ENCODE peak calls at places on chromosomes 1 and 21, in seven cellular contexts. One of them, this sample, is unnamed.

GRCh38 chr1:167563579-167564246 is 10.2 kb upstream of the CREG1 start:
- DNase-seq in adrenal gland: no peak
- DNase-seq in heart right ventricle: peak
- DNase-seq in HS-5: no peak
- DNase-seq in mammary epithelial cell: peak
- DNase-seq in retina: no peak
- DNase-seq in NCI-H2107: no peak
- DNase-seq in this sample: peak

GRCh38 chr1:178593526-178593925 is 80.6 kb downstream of the TEX35 start:
- DNase-seq in adrenal gland: no peak
- DNase-seq in heart right ventricle: no peak
- DNase-seq in HS-5: no peak
- DNase-seq in mammary epithelial cell: no peak
- DNase-seq in retina: no peak
- DNase-seq in NCI-H2107: no peak
- DNase-seq in this sample: no peak

GRCh38 chr1:112646225-112646624 is 26.6 kb downstream of the CAPZA1 start:
- DNase-seq in adrenal gland: no peak
- DNase-seq in heart right ventricle: no peak
- DNase-seq in HS-5: no peak
- DNase-seq in mammary epithelial cell: peak
- DNase-seq in retina: no peak
- DNase-seq in NCI-H2107: no peak
- DNase-seq in this sample: no peak

GRCh38 chr21:37514038-37514665 is 147.6 kb downstream of the DYRK1A start:
- DNase-seq in adrenal gland: no peak
- DNase-seq in heart right ventricle: no peak
- DNase-seq in HS-5: no peak
- DNase-seq in mammary epithelial cell: no peak
- DNase-seq in retina: no peak
- DNase-seq in NCI-H2107: no peak
- DNase-seq in this sample: no peak

GRCh38 chr1:67191668-67192520 is 25.6 kb downstream of the IL23R start:
- DNase-seq in adrenal gland: peak
- DNase-seq in heart right ventricle: no peak
- DNase-seq in HS-5: no peak
- DNase-seq in mammary epithelial cell: no peak
- DNase-seq in retina: no peak
- DNase-seq in NCI-H2107: no peak
- DNase-seq in this sample: no peak

GRCh38 chr1:221900678-221901077 is 158.8 kb upstream of the DUSP10 start:
- DNase-seq in adrenal gland: no peak
- DNase-seq in heart right ventricle: no peak
- DNase-seq in HS-5: no peak
- DNase-seq in mammary epithelial cell: no peak
- DNase-seq in retina: no peak
- DNase-seq in NCI-H2107: no peak
- DNase-seq in this sample: no peak

GRCh38 chr1:193408782-193409293 is 222.4 kb upstream of the B3GALT2 start:
- DNase-seq in adrenal gland: peak
- DNase-seq in heart right ventricle: peak
- DNase-seq in HS-5: no peak
- DNase-seq in mammary epithelial cell: peak
- DNase-seq in retina: no peak
- DNase-seq in NCI-H2107: no peak
- DNase-seq in this sample: no peak

GRCh38 chr1:230940848-230941247 is 37.8 kb downstream of the TTC13 start:
- DNase-seq in adrenal gland: no peak
- DNase-seq in heart right ventricle: no peak
- DNase-seq in HS-5: no peak
- DNase-seq in mammary epithelial cell: no peak
- DNase-seq in retina: no peak
- DNase-seq in NCI-H2107: no peak
- DNase-seq in this sample: no peak

GRCh38 chr1:78469561-78469960 is 21.2 kb upstream of the PTGFR start:
- DNase-seq in adrenal gland: no peak
- DNase-seq in heart right ventricle: no peak
- DNase-seq in HS-5: no peak
- DNase-seq in mammary epithelial cell: no peak
- DNase-seq in retina: no peak
- DNase-seq in NCI-H2107: no peak
- DNase-seq in this sample: no peak

GRCh38 chr1:70204578-70204977 is 801 bp downstream of the LRRC40 start:
- DNase-seq in adrenal gland: no peak
- DNase-seq in heart right ventricle: no peak
- DNase-seq in HS-5: no peak
- DNase-seq in mammary epithelial cell: peak
- DNase-seq in retina: no peak
- DNase-seq in NCI-H2107: no peak
- DNase-seq in this sample: no peak

GRCh38 chr1:248599396-248599795 is 1.9 kb upstream of the OR2T10 start:
- DNase-seq in adrenal gland: no peak
- DNase-seq in heart right ventricle: no peak
- DNase-seq in HS-5: no peak
- DNase-seq in mammary epithelial cell: no peak
- DNase-seq in retina: no peak
- DNase-seq in NCI-H2107: no peak
- DNase-seq in this sample: no peak

GRCh38 chr1:2133039-2133878 is 61.3 kb downstream of the FAAP20 start:
- DNase-seq in adrenal gland: peak
- DNase-seq in heart right ventricle: peak
- DNase-seq in HS-5: peak
- DNase-seq in mammary epithelial cell: peak
- DNase-seq in retina: peak
- DNase-seq in NCI-H2107: no peak
- DNase-seq in this sample: no peak

GRCh38 chr1:241156231-241156965 is 200.6 kb downstream of the RGS7 start:
- DNase-seq in adrenal gland: peak
- DNase-seq in heart right ventricle: no peak
- DNase-seq in HS-5: peak
- DNase-seq in mammary epithelial cell: peak
- DNase-seq in retina: peak
- DNase-seq in NCI-H2107: peak
- DNase-seq in this sample: no peak

GRCh38 chr1:5620997-5621396 is 371.2 kb downstream of the NPHP4 start:
- DNase-seq in adrenal gland: no peak
- DNase-seq in heart right ventricle: no peak
- DNase-seq in HS-5: no peak
- DNase-seq in mammary epithelial cell: no peak
- DNase-seq in retina: peak
- DNase-seq in NCI-H2107: no peak
- DNase-seq in this sample: no peak

GRCh38 chr1:27816921-27817630 is 13.5 kb upstream of the PPP1R8 start:
- DNase-seq in adrenal gland: no peak
- DNase-seq in heart right ventricle: peak
- DNase-seq in HS-5: peak
- DNase-seq in mammary epithelial cell: no peak
- DNase-seq in retina: no peak
- DNase-seq in NCI-H2107: no peak
- DNase-seq in this sample: no peak

GRCh38 chr21:43591468-43592050 is 67.7 kb downstream of the HSF2BP start:
- DNase-seq in adrenal gland: no peak
- DNase-seq in heart right ventricle: no peak
- DNase-seq in HS-5: no peak
- DNase-seq in mammary epithelial cell: no peak
- DNase-seq in retina: no peak
- DNase-seq in NCI-H2107: no peak
- DNase-seq in this sample: no peak

GRCh38 chr1:9201421-9202239 is 32.9 kb upstream of the H6PD start:
- DNase-seq in adrenal gland: no peak
- DNase-seq in heart right ventricle: peak
- DNase-seq in HS-5: no peak
- DNase-seq in mammary epithelial cell: peak
- DNase-seq in retina: peak
- DNase-seq in NCI-H2107: no peak
- DNase-seq in this sample: no peak

GRCh38 chr1:39657923-39658485 is 13.9 kb downstream of the NT5C1A start:
- DNase-seq in adrenal gland: peak
- DNase-seq in heart right ventricle: peak
- DNase-seq in HS-5: no peak
- DNase-seq in mammary epithelial cell: peak
- DNase-seq in retina: peak
- DNase-seq in NCI-H2107: peak
- DNase-seq in this sample: peak

GRCh38 chr1:111654839-111655238 is 35.2 kb downstream of the RAP1A start:
- DNase-seq in adrenal gland: no peak
- DNase-seq in heart right ventricle: no peak
- DNase-seq in HS-5: no peak
- DNase-seq in mammary epithelial cell: no peak
- DNase-seq in retina: no peak
- DNase-seq in NCI-H2107: no peak
- DNase-seq in this sample: no peak

GRCh38 chr21:45863267-45863666 is 118.3 kb upstream of the COL6A1 start:
- DNase-seq in adrenal gland: no peak
- DNase-seq in heart right ventricle: no peak
- DNase-seq in HS-5: no peak
- DNase-seq in mammary epithelial cell: no peak
- DNase-seq in retina: peak
- DNase-seq in NCI-H2107: no peak
- DNase-seq in this sample: no peak

GRCh38 chr1:39082140-39082799 is 56.1 kb downstream of the NDUFS5 start:
- DNase-seq in adrenal gland: no peak
- DNase-seq in heart right ventricle: no peak
- DNase-seq in HS-5: no peak
- DNase-seq in mammary epithelial cell: no peak
- DNase-seq in retina: peak
- DNase-seq in NCI-H2107: no peak
- DNase-seq in this sample: no peak

GRCh38 chr1:55310517-55310927 is 95.4 kb upstream of the USP24 start:
- DNase-seq in adrenal gland: no peak
- DNase-seq in heart right ventricle: no peak
- DNase-seq in HS-5: peak
- DNase-seq in mammary epithelial cell: peak
- DNase-seq in retina: no peak
- DNase-seq in NCI-H2107: no peak
- DNase-seq in this sample: no peak

GRCh38 chr21:35400233-35400939 is 351.3 kb upstream of the RUNX1 start:
- DNase-seq in adrenal gland: peak
- DNase-seq in heart right ventricle: peak
- DNase-seq in HS-5: no peak
- DNase-seq in mammary epithelial cell: peak
- DNase-seq in retina: peak
- DNase-seq in NCI-H2107: peak
- DNase-seq in this sample: peak

GRCh38 chr1:99645199-99645598 is 714 bp upstream of the PALMD start:
- DNase-seq in adrenal gland: peak
- DNase-seq in heart right ventricle: peak
- DNase-seq in HS-5: peak
- DNase-seq in mammary epithelial cell: peak
- DNase-seq in retina: no peak
- DNase-seq in NCI-H2107: no peak
- DNase-seq in this sample: no peak

GRCh38 chr1:206502813-206503212 is 4.5 kb upstream of the RASSF5 start:
- DNase-seq in adrenal gland: no peak
- DNase-seq in heart right ventricle: no peak
- DNase-seq in HS-5: no peak
- DNase-seq in mammary epithelial cell: no peak
- DNase-seq in retina: no peak
- DNase-seq in NCI-H2107: no peak
- DNase-seq in this sample: no peak

GRCh38 chr1:206842851-206843250 is 22.6 kb upstream of the IL20 start:
- DNase-seq in adrenal gland: no peak
- DNase-seq in heart right ventricle: no peak
- DNase-seq in HS-5: no peak
- DNase-seq in mammary epithelial cell: peak
- DNase-seq in retina: no peak
- DNase-seq in NCI-H2107: no peak
- DNase-seq in this sample: no peak

GRCh38 chr1:231806623-231807470 is 180.3 kb downstream of the DISC1 start:
- DNase-seq in adrenal gland: peak
- DNase-seq in heart right ventricle: no peak
- DNase-seq in HS-5: no peak
- DNase-seq in mammary epithelial cell: peak
- DNase-seq in retina: peak
- DNase-seq in NCI-H2107: peak
- DNase-seq in this sample: no peak

GRCh38 chr1:109500886-109501285 is 7.0 kb downstream of the CYB561D1 start:
- DNase-seq in adrenal gland: no peak
- DNase-seq in heart right ventricle: no peak
- DNase-seq in HS-5: no peak
- DNase-seq in mammary epithelial cell: no peak
- DNase-seq in retina: no peak
- DNase-seq in NCI-H2107: no peak
- DNase-seq in this sample: no peak

GRCh38 chr21:41137889-41138288 is 30.1 kb upstream of the BACE2 start:
- DNase-seq in adrenal gland: no peak
- DNase-seq in heart right ventricle: no peak
- DNase-seq in HS-5: no peak
- DNase-seq in mammary epithelial cell: no peak
- DNase-seq in retina: no peak
- DNase-seq in NCI-H2107: no peak
- DNase-seq in this sample: no peak

This sample was measured in NCI-H510A.